ENCODE peak calls at places on chromosomes 6 and 20, in eight cellular contexts. U, I, P, O, T, Q, E and H are unnamed samples. For H3K36me3, the result is how much of the 10 kb centered on the place peaks cover.

GRCh38 chr6:90938116-90938515 is 351.2 kb upstream of the MAP3K7 start:
- DNase-seq in Q (no peak), P (no peak), E (no peak), T (no peak), U (no peak), I (no peak), O (no peak), H (no peak)

GRCh38 chr6:170489836-170490235 is 63.3 kb downstream of the PSMB1 start:
- DNase-seq in I (no peak), U (no peak), T (no peak), E (no peak), P (no peak), Q (no peak), O (no peak), H (no peak)

GRCh38 chr6:41376176-41376575 is 40.8 kb downstream of the NCR2 start:
- DNase-seq in O (no peak), E (no peak), Q (no peak), P (no peak), U (no peak), T (no peak), I (no peak), H (no peak)

GRCh38 chr6:6351626-6352025 is 31.2 kb upstream of the F13A1 start:
- DNase-seq in O (no peak), E (no peak), U (no peak), I (no peak), Q (no peak), T (no peak), P (no peak), H (no peak)

GRCh38 chr6:69936674-69937363 is 70.5 kb downstream of the COL19A1 start:
- DNase-seq in O (no peak), U (no peak), Q (no peak), E (no peak), P (no peak), T (no peak), I (no peak), H (no peak)

GRCh38 chr20:38825901-38826625 is 20.6 kb downstream of the PPP1R16B start:
- DNase-seq in Q (no peak), U (no peak), P (no peak), E (no peak), O (no peak), I (no peak), T (no peak), H (no peak)

GRCh38 chr6:2124260-2124709 is 121.1 kb downstream of the GMDS start:
- DNase-seq in O (no peak), U (no peak), T (no peak), P (no peak), Q (no peak), I (peak), E (no peak), H (no peak)

GRCh38 chr6:74946961-74947360 is 258.9 kb downstream of the COL12A1 start:
- DNase-seq in I (no peak), O (no peak), E (no peak), T (no peak), P (no peak), U (no peak), Q (no peak), H (no peak)

GRCh38 chr6:1575213-1576041 is 34.3 kb upstream of the FOXC1 start:
- DNase-seq in T (no peak), Q (no peak), I (peak), O (no peak), U (no peak), P (no peak), E (no peak), H (no peak)

GRCh38 chr20:45843506-45843905 is 9.9 kb downstream of the SNX21 start:
- DNase-seq in Q (no peak), U (no peak), O (no peak), I (no peak), P (no peak), E (no peak), T (no peak), H (no peak)

GRCh38 chr20:8855315-8855714 is 213.6 kb upstream of the PLCB4 start:
- DNase-seq in P (no peak), E (no peak), T (no peak), O (no peak), U (no peak), I (peak), Q (no peak), H (peak)

GRCh38 chr6:169169375-169169774 is 84.3 kb downstream of the THBS2 start:
- DNase-seq in T (no peak), I (no peak), O (no peak), Q (peak), P (no peak), E (no peak), U (no peak), H (no peak)

GRCh38 chr6:99602519-99603420 is 3.9 kb upstream of the PRDM13 start:
- DNase-seq in Q (no peak), O (no peak), I (no peak), P (no peak), U (no peak), E (no peak), T (no peak), H (no peak)

GRCh38 chr6:32868257-32868788 is 14.3 kb downstream of the PSMB9 start:
- DNase-seq in Q (peak), O (peak), P (peak), U (peak), E (peak), I (peak), T (peak), H (peak)

GRCh38 chr20:59495894-59496510 is 108.3 kb upstream of the PHACTR3 start:
- DNase-seq in E (peak), I (peak), P (peak), O (peak), Q (peak), T (peak), U (peak), H (no peak)

GRCh38 chr6:157791461-157791860 is 31.6 kb upstream of the SNX9 start:
- DNase-seq in Q (no peak), P (no peak), I (no peak), U (no peak), O (no peak), E (no peak), T (no peak), H (no peak)

GRCh38 chr20:64105846-64106434 is 1.4 kb downstream of the NPBWR2 start:
- DNase-seq in T (peak), U (no peak), I (peak), Q (peak), P (no peak), O (no peak), E (peak), H (peak)

GRCh38 chr6:111823831-111824607 is 49.2 kb downstream of the FYN start:
- DNase-seq in Q (no peak), I (no peak), U (no peak), P (no peak), O (no peak), E (no peak), T (no peak), H (no peak)

GRCh38 chr6:141488466-141488865 is 644.3 kb upstream of the GJE1 start:
- DNase-seq in O (no peak), E (no peak), P (no peak), T (no peak), Q (no peak), U (no peak), I (no peak), H (no peak)

GRCh38 chr6:12637960-12638641 is 78.5 kb upstream of the PHACTR1 start:
- DNase-seq in O (peak), I (peak), P (no peak), T (peak), Q (peak), U (peak), E (no peak), H (no peak)

GRCh38 chr6:141484726-141485125 is 648.0 kb upstream of the GJE1 start:
- DNase-seq in O (no peak), E (no peak), T (peak), P (peak), U (no peak), I (no peak), Q (no peak), H (no peak)

GRCh38 chr6:161242779-161243693 is 30.8 kb downstream of the AGPAT4 start:
- DNase-seq in Q (peak), O (no peak), P (peak), T (no peak), I (no peak), U (no peak), E (peak), H (no peak)

GRCh38 chr6:128121610-128122009 is 220.8 kb upstream of the THEMIS start:
- DNase-seq in T (no peak), P (no peak), I (no peak), O (no peak), Q (no peak), U (no peak), E (no peak), H (no peak)

GRCh38 chr6:98469146-98469545 is 365.2 kb upstream of the POU3F2 start:
- DNase-seq in P (no peak), U (no peak), T (no peak), O (no peak), E (no peak), I (no peak), Q (no peak), H (no peak)

GRCh38 chr6:152642578-152643375 is 5.6 kb upstream of the SYNE1 start:
- DNase-seq in T (no peak), I (peak), P (no peak), E (peak), Q (peak), U (peak), O (no peak), H (no peak)

GRCh38 chr6:158290659-158291058 is 21.6 kb upstream of the TULP4 start:
- DNase-seq in U (no peak), O (no peak), P (peak), T (peak), Q (no peak), E (no peak), I (no peak), H (no peak)

GRCh38 chr6:113857565-113858066 is 471 bp downstream of the MARCKS start:
- DNase-seq in O (no peak), U (no peak), Q (peak), E (peak), T (peak), P (peak), I (peak), H (no peak)

GRCh38 chr6:12149944-12150510 is 137.9 kb downstream of the HIVEP1 start:
- DNase-seq in E (no peak), U (no peak), T (no peak), I (no peak), O (no peak), P (no peak), Q (no peak), H (no peak)

GRCh38 chr6:1395941-1396908 is 6.8 kb downstream of the FOXF2 start:
- DNase-seq in T (no peak), P (no peak), I (no peak), U (no peak), E (no peak), Q (no peak), O (no peak), H (no peak)

GRCh38 chr20:63164681-63165537 is 51.0 kb downstream of the YTHDF1 start:
- DNase-seq in O (no peak), I (no peak), U (no peak), P (no peak), T (no peak), Q (no peak), E (peak), H (no peak)

GRCh38 chr6:105184921-105185320 is 5.1 kb upstream of the POPDC3 start:
- DNase-seq in T (no peak), P (no peak), I (no peak), E (no peak), Q (no peak), O (no peak), U (no peak), H (no peak)

GRCh38 chr6:143252961-143253360 is 192.3 kb downstream of the AIG1 start:
- DNase-seq in O (no peak), P (no peak), T (no peak), E (no peak), Q (no peak), I (no peak), U (no peak), H (no peak)

GRCh38 chr20:34732523-34732922 is 28.4 kb downstream of the TP53INP2 start:
- DNase-seq in T (no peak), E (no peak), O (no peak), Q (no peak), I (no peak), U (no peak), P (no peak), H (no peak)

GRCh38 chr20:34736106-34736505 is 32.0 kb downstream of the TP53INP2 start:
- DNase-seq in P (no peak), O (no peak), Q (no peak), T (no peak), U (no peak), E (peak), I (no peak), H (peak)
- H3K36me3 ChIP-seq in P (under half), O (under half), Q (under half), T (under half), U (under half), E (under half), I (under half), H (under half)

GRCh38 chr6:35585688-35586087 is 73.0 kb upstream of the TULP1 start:
- DNase-seq in E (no peak), O (no peak), T (no peak), U (no peak), I (no peak), P (no peak), Q (no peak), H (no peak)

GRCh38 chr6:35586542-35586941 is 73.8 kb upstream of the TULP1 start:
- DNase-seq in O (no peak), P (no peak), I (no peak), E (no peak), Q (no peak), T (no peak), U (no peak), H (no peak)

GRCh38 chr6:35589201-35589739 is 76.6 kb upstream of the TULP1 start:
- DNase-seq in O (no peak), Q (no peak), T (no peak), U (no peak), P (no peak), E (no peak), I (no peak), H (peak)

GRCh38 chr6:35589904-35590303 is 77.2 kb upstream of the TULP1 start:
- DNase-seq in U (peak), P (no peak), I (no peak), O (no peak), E (no peak), Q (no peak), T (no peak), H (no peak)

DNA sequence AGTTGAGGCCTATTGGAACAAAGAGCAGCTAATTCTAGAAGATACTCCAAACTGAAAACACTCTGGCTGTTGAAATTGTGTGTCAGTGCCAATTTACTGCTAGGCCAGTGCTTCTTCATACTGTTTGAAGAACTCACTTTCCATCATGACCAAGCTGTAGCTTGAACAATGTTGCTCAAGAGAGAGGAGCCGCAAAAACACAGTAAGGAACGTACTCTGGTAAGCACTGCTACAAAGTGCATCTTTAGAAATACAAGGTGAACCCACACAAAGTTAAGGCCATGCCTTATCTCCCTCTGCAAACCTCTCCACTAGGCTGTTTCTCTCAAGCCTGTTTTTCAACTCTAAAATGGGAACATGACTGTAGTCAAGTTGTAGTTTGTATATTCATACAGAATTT is 74.5 kb upstream of the TULP1 start:
- DNase-seq in O (no peak), P (no peak), E (no peak), T (no peak), U (no peak), Q (no peak), I (no peak), H (no peak)
- H3K36me3 ChIP-seq in O (under half), P (under half), E (under half), T (under half), U (under half), Q (under half), I (half or more), H (half or more)

GRCh38 chr6:24859608-24860007 is 60.9 kb upstream of the ARMH2 start:
- DNase-seq in O (no peak), I (no peak), E (no peak), U (no peak), T (no peak), P (no peak), Q (no peak), H (no peak)

GRCh38 chr6:24859132-24859531 is 60.4 kb upstream of the ARMH2 start:
- DNase-seq in P (no peak), U (no peak), T (no peak), E (no peak), I (no peak), Q (no peak), O (no peak), H (no peak)

GRCh38 chr6:24864345-24864744 is 65.6 kb upstream of the ARMH2 start:
- DNase-seq in I (no peak), O (no peak), P (no peak), T (no peak), E (no peak), U (no peak), Q (no peak), H (no peak)

GRCh38 chr6:24865161-24865560 is 66.4 kb upstream of the ARMH2 start:
- DNase-seq in T (no peak), Q (no peak), U (no peak), I (no peak), P (no peak), E (no peak), O (no peak), H (no peak)

DNA sequence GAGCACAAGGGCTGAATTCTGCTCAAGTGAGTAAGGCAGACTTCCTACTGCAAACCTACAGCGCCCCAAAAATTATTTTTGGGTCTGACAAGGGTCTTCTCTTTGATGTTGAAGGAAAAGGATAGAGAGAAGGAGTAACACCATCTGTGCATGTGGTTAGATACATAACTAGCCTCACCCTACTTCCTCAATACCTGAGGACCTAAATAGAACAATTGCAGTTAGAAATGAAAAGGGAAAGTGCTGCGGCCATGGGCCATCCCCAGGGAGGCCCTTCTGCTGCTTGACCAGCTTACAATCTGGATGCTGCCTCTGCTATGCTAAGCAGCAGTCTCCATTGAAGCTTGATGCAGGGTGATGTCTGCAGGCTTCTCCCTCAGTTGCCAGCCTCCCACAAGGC is 63.2 kb upstream of the ARMH2 start:
- DNase-seq in T (no peak), O (no peak), I (no peak), Q (no peak), U (no peak), E (no peak), P (no peak), H (no peak)
- H3K36me3 ChIP-seq in T (under half), O (under half), I (under half), Q (under half), U (under half), E (under half), P (half or more), H (under half)

DNA sequence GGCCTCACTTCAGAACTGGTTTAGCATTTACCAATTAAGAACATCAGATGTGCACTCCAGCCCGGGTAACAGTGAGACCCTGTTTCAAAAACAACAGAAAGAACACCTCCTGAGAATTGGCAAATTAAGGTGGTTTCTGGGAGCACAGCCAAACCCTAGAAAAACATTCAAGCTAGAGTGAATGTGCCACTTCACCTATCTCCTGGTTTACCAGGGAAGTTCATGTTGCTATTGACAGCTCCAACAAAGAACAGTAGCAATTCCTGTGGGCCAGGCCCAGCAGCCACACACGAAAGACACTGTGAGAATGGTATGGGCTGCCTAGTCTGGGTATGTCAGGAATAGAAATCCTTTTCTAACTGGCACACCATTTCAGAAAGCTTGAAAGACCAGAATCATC is 4.9 kb downstream of the POLR1C start:
- DNase-seq in Q (no peak), P (no peak), U (no peak), I (no peak), E (no peak), O (no peak), T (no peak), H (no peak)
- H3K36me3 ChIP-seq in Q (under half), P (half or more), U (under half), I (half or more), E (under half), O (under half), T (under half), H (half or more)

GRCh38 chr20:17633850-17634500 is 48.1 kb downstream of the RRBP1 start:
- DNase-seq in E (no peak), I (no peak), P (no peak), O (no peak), Q (no peak), U (no peak), T (no peak), H (no peak)
- H3K36me3 ChIP-seq in E (under half), I (half or more), P (under half), O (under half), Q (under half), U (under half), T (under half), H (half or more)

GRCh38 chr20:57610261-57610952 is 9.8 kb downstream of the ZBP1 start:
- DNase-seq in I (no peak), Q (no peak), T (peak), E (peak), O (peak), P (no peak), U (no peak), H (no peak)
- H3K36me3 ChIP-seq in I (under half), Q (under half), T (under half), E (under half), O (under half), P (half or more), U (under half), H (under half)